ENCODE peak calls at places on chromosomes 3 and 15, in seven cellular contexts. One of them, this sample, is unnamed.
A peak's percentile ranks its signal among the peaks of the same experiment; 100 is the strongest.

GRCh38 chr3:62888180-62888579 is 13.0 kb upstream of the CADPS start:
- DNase-seq in stimulated activated CD8-positive, alpha-beta memory T cell treated with anti-CD3 and anti-CD28 coated beads, Interleukin-4, amount 100 ng/mL, for 4 hours: no peak
- DNase-seq in globus pallidus: no peak
- DNase-seq in astrocyte of the spinal cord: no peak
- DNase-seq in COLO829: no peak
- DNase-seq in SW480: no peak
- DNase-seq in EL: no peak
- DNase-seq in this sample: no peak

GRCh38 chr15:99564221-99565030 is 1.4 kb upstream of the MEF2A start:
- DNase-seq in globus pallidus: peak; percentile 62
- DNase-seq in SW480: peak; percentile 22
- DNase-seq in COLO829: no peak
- DNase-seq in astrocyte of the spinal cord: peak; percentile 60
- DNase-seq in EL: peak; percentile 20
- DNase-seq in stimulated activated CD8-positive, alpha-beta memory T cell treated with anti-CD3 and anti-CD28 coated beads, Interleukin-4, amount 100 ng/mL, for 4 hours: no peak
- DNase-seq in this sample: no peak

GRCh38 chr3:187130346-187131066 is 8.8 kb downstream of the RPL39L start:
- DNase-seq in EL: peak; percentile 75
- DNase-seq in astrocyte of the spinal cord: peak; percentile 56
- DNase-seq in stimulated activated CD8-positive, alpha-beta memory T cell treated with anti-CD3 and anti-CD28 coated beads, Interleukin-4, amount 100 ng/mL, for 4 hours: no peak
- DNase-seq in COLO829: peak; percentile 74
- DNase-seq in SW480: peak; percentile 30
- DNase-seq in globus pallidus: no peak
- DNase-seq in this sample: no peak

GRCh38 chr3:155572085-155572484 is 172.8 kb downstream of the PLCH1 start:
- DNase-seq in globus pallidus: peak; percentile 9
- DNase-seq in astrocyte of the spinal cord: no peak
- DNase-seq in COLO829: no peak
- DNase-seq in EL: no peak
- DNase-seq in stimulated activated CD8-positive, alpha-beta memory T cell treated with anti-CD3 and anti-CD28 coated beads, Interleukin-4, amount 100 ng/mL, for 4 hours: no peak
- DNase-seq in SW480: no peak
- DNase-seq in this sample: no peak

GRCh38 chr3:158095302-158095997 is 10.8 kb downstream of the SHOX2 start:
- DNase-seq in stimulated activated CD8-positive, alpha-beta memory T cell treated with anti-CD3 and anti-CD28 coated beads, Interleukin-4, amount 100 ng/mL, for 4 hours: no peak
- DNase-seq in COLO829: no peak
- DNase-seq in SW480: no peak
- DNase-seq in globus pallidus: no peak
- DNase-seq in astrocyte of the spinal cord: no peak
- DNase-seq in EL: no peak
- DNase-seq in this sample: no peak

GRCh38 chr3:197001106-197001971 is 28.3 kb downstream of the MELTF start:
- DNase-seq in stimulated activated CD8-positive, alpha-beta memory T cell treated with anti-CD3 and anti-CD28 coated beads, Interleukin-4, amount 100 ng/mL, for 4 hours: no peak
- DNase-seq in EL: no peak
- DNase-seq in SW480: peak; percentile 80
- DNase-seq in COLO829: no peak
- DNase-seq in astrocyte of the spinal cord: no peak
- DNase-seq in globus pallidus: no peak
- DNase-seq in this sample: no peak

GRCh38 chr15:66720206-66721010 is 18.4 kb downstream of the SMAD6 start:
- DNase-seq in astrocyte of the spinal cord: peak; percentile 84
- DNase-seq in COLO829: no peak
- DNase-seq in SW480: no peak
- DNase-seq in globus pallidus: no peak
- DNase-seq in stimulated activated CD8-positive, alpha-beta memory T cell treated with anti-CD3 and anti-CD28 coated beads, Interleukin-4, amount 100 ng/mL, for 4 hours: no peak
- DNase-seq in EL: peak; percentile 83
- DNase-seq in this sample: no peak

GRCh38 chr15:89119489-89120478 is 31.5 kb downstream of the ABHD2 start:
- DNase-seq in globus pallidus: no peak
- DNase-seq in EL: no peak
- DNase-seq in stimulated activated CD8-positive, alpha-beta memory T cell treated with anti-CD3 and anti-CD28 coated beads, Interleukin-4, amount 100 ng/mL, for 4 hours: no peak
- DNase-seq in SW480: no peak
- DNase-seq in astrocyte of the spinal cord: peak; percentile 91
- DNase-seq in COLO829: no peak
- DNase-seq in this sample: no peak

GRCh38 chr3:2097641-2098191 is 950 bp upstream of the CNTN4 start:
- DNase-seq in stimulated activated CD8-positive, alpha-beta memory T cell treated with anti-CD3 and anti-CD28 coated beads, Interleukin-4, amount 100 ng/mL, for 4 hours: no peak
- DNase-seq in EL: no peak
- DNase-seq in globus pallidus: no peak
- DNase-seq in astrocyte of the spinal cord: no peak
- DNase-seq in SW480: no peak
- DNase-seq in COLO829: no peak
- DNase-seq in this sample: no peak

GRCh38 chr3:22474706-22475470 is 723.9 kb upstream of the ZNF385D start:
- DNase-seq in globus pallidus: no peak
- DNase-seq in EL: peak; percentile 50
- DNase-seq in SW480: no peak
- DNase-seq in astrocyte of the spinal cord: peak; percentile 80
- DNase-seq in stimulated activated CD8-positive, alpha-beta memory T cell treated with anti-CD3 and anti-CD28 coated beads, Interleukin-4, amount 100 ng/mL, for 4 hours: no peak
- DNase-seq in COLO829: no peak
- DNase-seq in this sample: no peak

GRCh38 chr15:74511583-74511982 is 29.4 kb upstream of the ARID3B start:
- DNase-seq in COLO829: no peak
- DNase-seq in stimulated activated CD8-positive, alpha-beta memory T cell treated with anti-CD3 and anti-CD28 coated beads, Interleukin-4, amount 100 ng/mL, for 4 hours: no peak
- DNase-seq in globus pallidus: peak; percentile 7
- DNase-seq in EL: no peak
- DNase-seq in SW480: no peak
- DNase-seq in astrocyte of the spinal cord: no peak
- DNase-seq in this sample: peak; percentile 29

GRCh38 chr15:50148362-50148963 is 29.4 kb upstream of the ATP8B4 start:
- DNase-seq in COLO829: no peak
- DNase-seq in EL: peak; percentile 68
- DNase-seq in stimulated activated CD8-positive, alpha-beta memory T cell treated with anti-CD3 and anti-CD28 coated beads, Interleukin-4, amount 100 ng/mL, for 4 hours: no peak
- DNase-seq in SW480: peak; percentile 39
- DNase-seq in astrocyte of the spinal cord: peak; percentile 69
- DNase-seq in globus pallidus: no peak
- DNase-seq in this sample: no peak

GRCh38 chr15:66706225-66706732 is 4.2 kb downstream of the SMAD6 start:
- DNase-seq in COLO829: no peak
- DNase-seq in EL: no peak
- DNase-seq in astrocyte of the spinal cord: no peak
- DNase-seq in stimulated activated CD8-positive, alpha-beta memory T cell treated with anti-CD3 and anti-CD28 coated beads, Interleukin-4, amount 100 ng/mL, for 4 hours: no peak
- DNase-seq in globus pallidus: no peak
- DNase-seq in SW480: no peak
- DNase-seq in this sample: no peak

GRCh38 chr3:4995500-4996053 is 16.3 kb downstream of the BHLHE40 start:
- DNase-seq in stimulated activated CD8-positive, alpha-beta memory T cell treated with anti-CD3 and anti-CD28 coated beads, Interleukin-4, amount 100 ng/mL, for 4 hours: no peak
- DNase-seq in globus pallidus: no peak
- DNase-seq in SW480: peak; percentile 88
- DNase-seq in COLO829: no peak
- DNase-seq in astrocyte of the spinal cord: peak; percentile 82
- DNase-seq in EL: peak; percentile 87
- DNase-seq in this sample: no peak

GRCh38 chr3:118850687-118851086 is 184.0 kb downstream of the IGSF11 start:
- DNase-seq in COLO829: no peak
- DNase-seq in EL: no peak
- DNase-seq in stimulated activated CD8-positive, alpha-beta memory T cell treated with anti-CD3 and anti-CD28 coated beads, Interleukin-4, amount 100 ng/mL, for 4 hours: no peak
- DNase-seq in SW480: no peak
- DNase-seq in astrocyte of the spinal cord: no peak
- DNase-seq in globus pallidus: no peak
- DNase-seq in this sample: no peak

GRCh38 chr15:83695246-83695645 is 41.3 kb downstream of the ADAMTSL3 start:
- DNase-seq in astrocyte of the spinal cord: no peak
- DNase-seq in EL: no peak
- DNase-seq in stimulated activated CD8-positive, alpha-beta memory T cell treated with anti-CD3 and anti-CD28 coated beads, Interleukin-4, amount 100 ng/mL, for 4 hours: no peak
- DNase-seq in SW480: no peak
- DNase-seq in globus pallidus: no peak
- DNase-seq in COLO829: no peak
- DNase-seq in this sample: no peak

GRCh38 chr3:52570076-52570475 is 33.7 kb downstream of the UQCC5 start:
- DNase-seq in stimulated activated CD8-positive, alpha-beta memory T cell treated with anti-CD3 and anti-CD28 coated beads, Interleukin-4, amount 100 ng/mL, for 4 hours: no peak
- DNase-seq in globus pallidus: no peak
- DNase-seq in astrocyte of the spinal cord: peak; percentile 25
- DNase-seq in COLO829: no peak
- DNase-seq in EL: peak; percentile 28
- DNase-seq in SW480: no peak
- DNase-seq in this sample: no peak

GRCh38 chr3:51373658-51374421 is 11.3 kb upstream of the MANF start:
- DNase-seq in globus pallidus: no peak
- DNase-seq in SW480: no peak
- DNase-seq in astrocyte of the spinal cord: no peak
- DNase-seq in EL: no peak
- DNase-seq in stimulated activated CD8-positive, alpha-beta memory T cell treated with anti-CD3 and anti-CD28 coated beads, Interleukin-4, amount 100 ng/mL, for 4 hours: no peak
- DNase-seq in COLO829: no peak
- DNase-seq in this sample: no peak

GRCh38 chr3:107752202-107752990 is 229.6 kb downstream of the BBX start:
- DNase-seq in COLO829: no peak
- DNase-seq in EL: peak; percentile 24
- DNase-seq in SW480: peak; percentile 15
- DNase-seq in globus pallidus: peak; percentile 53
- DNase-seq in stimulated activated CD8-positive, alpha-beta memory T cell treated with anti-CD3 and anti-CD28 coated beads, Interleukin-4, amount 100 ng/mL, for 4 hours: no peak
- DNase-seq in astrocyte of the spinal cord: peak; percentile 33
- DNase-seq in this sample: no peak